ENCODE peak calls at places on chromosomes 4 and X, in nine cellular contexts. One of them, this sample, is unnamed. For H3K4me1, the result is how much of the 10 kb centered on the place peaks cover.

GRCh38 chr4:37726666-37727065 is 40.5 kb upstream of the RELL1 start:
- DNase-seq in heart left ventricle: no peak
- DNase-seq in aorta: no peak
- DNase-seq in IMR-90: peak
- DNase-seq in A673: no peak
- DNase-seq in DND-41: no peak
- DNase-seq in effector memory CD4-positive, alpha-beta T cell: no peak
- DNase-seq in cardiac muscle cell: no peak
- DNase-seq in iPS DF 6.9: no peak
- DNase-seq in this sample: no peak

GRCh38 chrX:135480076-135480475 is 40.4 kb upstream of the INTS6L start:
- DNase-seq in heart left ventricle: no peak
- DNase-seq in cardiac muscle cell: no peak
- DNase-seq in A673: peak
- DNase-seq in aorta: no peak
- DNase-seq in effector memory CD4-positive, alpha-beta T cell: no peak
- DNase-seq in iPS DF 6.9: no peak
- DNase-seq in DND-41: no peak
- DNase-seq in IMR-90: no peak
- DNase-seq in this sample: no peak

GRCh38 chrX:55742649-55743048 is 25.1 kb downstream of the RRAGB start:
- DNase-seq in A673: no peak
- DNase-seq in cardiac muscle cell: no peak
- DNase-seq in effector memory CD4-positive, alpha-beta T cell: no peak
- DNase-seq in IMR-90: no peak
- DNase-seq in aorta: no peak
- DNase-seq in heart left ventricle: no peak
- DNase-seq in DND-41: no peak
- DNase-seq in iPS DF 6.9: no peak
- DNase-seq in this sample: no peak

GRCh38 chrX:105821471-105822081 is 763 bp upstream of the NRK start:
- DNase-seq in heart left ventricle: no peak
- DNase-seq in effector memory CD4-positive, alpha-beta T cell: no peak
- DNase-seq in cardiac muscle cell: peak
- DNase-seq in A673: no peak
- DNase-seq in aorta: peak
- DNase-seq in IMR-90: peak
- DNase-seq in iPS DF 6.9: no peak
- DNase-seq in DND-41: no peak
- DNase-seq in this sample: no peak

GRCh38 chr4:151284534-151285245 is 7.7 kb downstream of the PRSS48 start:
- DNase-seq in iPS DF 6.9: no peak
- DNase-seq in cardiac muscle cell: no peak
- DNase-seq in A673: no peak
- DNase-seq in effector memory CD4-positive, alpha-beta T cell: no peak
- DNase-seq in DND-41: no peak
- DNase-seq in aorta: no peak
- DNase-seq in IMR-90: no peak
- DNase-seq in heart left ventricle: no peak
- DNase-seq in this sample: no peak

GRCh38 chr4:82782626-82783025 is 16.0 kb downstream of the SCD5 start:
- DNase-seq in IMR-90: no peak
- DNase-seq in cardiac muscle cell: no peak
- DNase-seq in aorta: no peak
- DNase-seq in A673: no peak
- DNase-seq in iPS DF 6.9: no peak
- DNase-seq in DND-41: no peak
- DNase-seq in effector memory CD4-positive, alpha-beta T cell: no peak
- DNase-seq in heart left ventricle: no peak
- DNase-seq in this sample: no peak

GRCh38 chrX:22109442-22109841 is 77.3 kb downstream of the PHEX start:
- DNase-seq in cardiac muscle cell: no peak
- DNase-seq in heart left ventricle: no peak
- DNase-seq in IMR-90: peak
- DNase-seq in iPS DF 6.9: no peak
- DNase-seq in DND-41: no peak
- DNase-seq in aorta: no peak
- DNase-seq in A673: peak
- DNase-seq in effector memory CD4-positive, alpha-beta T cell: no peak
- DNase-seq in this sample: no peak

GRCh38 chr4:156295676-156296075 is 342.0 kb upstream of the CTSO start:
- DNase-seq in DND-41: no peak
- DNase-seq in IMR-90: peak
- DNase-seq in aorta: no peak
- DNase-seq in cardiac muscle cell: no peak
- DNase-seq in heart left ventricle: no peak
- DNase-seq in effector memory CD4-positive, alpha-beta T cell: no peak
- DNase-seq in A673: no peak
- DNase-seq in iPS DF 6.9: no peak
- DNase-seq in this sample: no peak

GRCh38 chrX:150903110-150903508 is 4.6 kb upstream of the CD99L2 start:
- DNase-seq in aorta: no peak
- DNase-seq in IMR-90: no peak
- DNase-seq in cardiac muscle cell: no peak
- DNase-seq in iPS DF 6.9: no peak
- DNase-seq in A673: no peak
- DNase-seq in effector memory CD4-positive, alpha-beta T cell: no peak
- DNase-seq in DND-41: no peak
- DNase-seq in heart left ventricle: no peak
- DNase-seq in this sample: no peak

GRCh38 chr4:153365003-153365402 is 20.5 kb downstream of the MND1 start:
- DNase-seq in effector memory CD4-positive, alpha-beta T cell: no peak
- DNase-seq in cardiac muscle cell: no peak
- DNase-seq in IMR-90: no peak
- DNase-seq in A673: no peak
- DNase-seq in aorta: peak
- DNase-seq in DND-41: no peak
- DNase-seq in iPS DF 6.9: no peak
- DNase-seq in heart left ventricle: no peak
- DNase-seq in this sample: no peak

GRCh38 chrX:40988100-40988499 is 97.1 kb upstream of the USP9X start:
- DNase-seq in A673: no peak
- DNase-seq in cardiac muscle cell: no peak
- DNase-seq in aorta: no peak
- DNase-seq in heart left ventricle: no peak
- DNase-seq in effector memory CD4-positive, alpha-beta T cell: no peak
- DNase-seq in iPS DF 6.9: no peak
- DNase-seq in IMR-90: no peak
- DNase-seq in DND-41: no peak
- DNase-seq in this sample: no peak

GRCh38 chr4:31169851-31170250 is 449.7 kb downstream of the PCDH7 start:
- DNase-seq in DND-41: no peak
- DNase-seq in aorta: no peak
- DNase-seq in effector memory CD4-positive, alpha-beta T cell: no peak
- DNase-seq in heart left ventricle: no peak
- DNase-seq in IMR-90: no peak
- DNase-seq in A673: no peak
- DNase-seq in cardiac muscle cell: no peak
- DNase-seq in iPS DF 6.9: no peak
- DNase-seq in this sample: no peak

GRCh38 chrX:153776611-153777045 is 4.2 kb upstream of the SRPK3 start:
- DNase-seq in DND-41: no peak
- DNase-seq in A673: no peak
- DNase-seq in IMR-90: no peak
- DNase-seq in iPS DF 6.9: no peak
- DNase-seq in aorta: no peak
- DNase-seq in heart left ventricle: no peak
- DNase-seq in effector memory CD4-positive, alpha-beta T cell: no peak
- DNase-seq in cardiac muscle cell: no peak
- DNase-seq in this sample: no peak

GRCh38 chr4:101356928-101357327 is 9.6 kb upstream of the PPP3CA start:
- DNase-seq in IMR-90: peak
- DNase-seq in cardiac muscle cell: no peak
- DNase-seq in aorta: no peak
- DNase-seq in DND-41: no peak
- DNase-seq in iPS DF 6.9: no peak
- DNase-seq in effector memory CD4-positive, alpha-beta T cell: no peak
- DNase-seq in heart left ventricle: no peak
- DNase-seq in A673: no peak
- DNase-seq in this sample: no peak

GRCh38 chrX:129717902-129718301 is 20.9 kb upstream of the XPNPEP2 start:
- DNase-seq in A673: no peak
- DNase-seq in DND-41: no peak
- DNase-seq in effector memory CD4-positive, alpha-beta T cell: no peak
- DNase-seq in cardiac muscle cell: no peak
- DNase-seq in aorta: peak
- DNase-seq in iPS DF 6.9: no peak
- DNase-seq in IMR-90: peak
- DNase-seq in heart left ventricle: no peak
- DNase-seq in this sample: no peak

GRCh38 chr4:66294626-66295025 is 624.3 kb upstream of the EPHA5 start:
- DNase-seq in heart left ventricle: no peak
- DNase-seq in IMR-90: no peak
- DNase-seq in iPS DF 6.9: no peak
- DNase-seq in effector memory CD4-positive, alpha-beta T cell: no peak
- DNase-seq in A673: no peak
- DNase-seq in DND-41: no peak
- DNase-seq in cardiac muscle cell: no peak
- DNase-seq in aorta: no peak
- DNase-seq in this sample: no peak

GRCh38 chr4:119785963-119786362 is 157.4 kb upstream of the PDE5A start:
- DNase-seq in aorta: no peak
- DNase-seq in IMR-90: peak
- DNase-seq in heart left ventricle: no peak
- DNase-seq in A673: no peak
- DNase-seq in DND-41: no peak
- DNase-seq in effector memory CD4-positive, alpha-beta T cell: no peak
- DNase-seq in cardiac muscle cell: no peak
- DNase-seq in iPS DF 6.9: no peak
- DNase-seq in this sample: no peak

GRCh38 chrX:56397636-56398035 is 165.5 kb downstream of the KLF8 start:
- DNase-seq in DND-41: peak
- DNase-seq in cardiac muscle cell: no peak
- DNase-seq in A673: no peak
- DNase-seq in effector memory CD4-positive, alpha-beta T cell: no peak
- DNase-seq in aorta: no peak
- DNase-seq in iPS DF 6.9: no peak
- DNase-seq in IMR-90: no peak
- DNase-seq in heart left ventricle: no peak
- DNase-seq in this sample: no peak

DNA sequence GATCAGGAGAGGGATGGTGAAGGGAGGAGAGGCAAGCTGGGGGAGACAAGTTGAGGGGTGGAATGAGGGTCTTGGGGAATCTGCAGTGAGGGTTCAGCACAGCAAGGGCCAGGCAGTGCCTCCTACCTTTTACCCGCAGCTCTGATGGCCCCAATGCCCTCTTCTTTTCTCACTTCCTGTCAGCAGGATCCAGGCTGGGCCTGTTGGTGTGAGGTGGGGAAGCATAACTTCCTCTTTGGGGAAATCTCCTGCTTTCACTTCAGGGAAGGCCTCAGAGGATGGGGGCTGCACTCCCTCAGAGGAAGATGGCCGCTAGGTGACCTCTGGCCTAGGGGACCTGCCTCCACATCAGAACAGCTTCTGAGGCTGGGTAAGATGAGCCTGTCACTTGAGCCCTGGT is 36.5 kb downstream of the EFNB1 start:
- DNase-seq in A673: no peak
- DNase-seq in IMR-90: no peak
- DNase-seq in effector memory CD4-positive, alpha-beta T cell: no peak
- DNase-seq in iPS DF 6.9: no peak
- DNase-seq in cardiac muscle cell: no peak
- DNase-seq in aorta: no peak
- DNase-seq in DND-41: no peak
- DNase-seq in heart left ventricle: no peak
- DNase-seq in this sample: no peak
- H3K4me1 ChIP-seq in A673: under half
- H3K4me1 ChIP-seq in IMR-90: under half
- H3K4me1 ChIP-seq in effector memory CD4-positive, alpha-beta T cell: under half
- H3K4me1 ChIP-seq in iPS DF 6.9: under half
- H3K4me1 ChIP-seq in cardiac muscle cell: under half
- H3K4me1 ChIP-seq in aorta: under half
- H3K4me1 ChIP-seq in DND-41: under half
- H3K4me1 ChIP-seq in heart left ventricle: under half
- H3K4me1 ChIP-seq in this sample: under half

GRCh38 chr4:24202579-24202978 is 312.7 kb upstream of the PPARGC1A start:
- DNase-seq in A673: no peak
- DNase-seq in DND-41: no peak
- DNase-seq in cardiac muscle cell: no peak
- DNase-seq in iPS DF 6.9: no peak
- DNase-seq in heart left ventricle: no peak
- DNase-seq in aorta: no peak
- DNase-seq in effector memory CD4-positive, alpha-beta T cell: no peak
- DNase-seq in IMR-90: no peak
- DNase-seq in this sample: no peak
- H3K27ac ChIP-seq in A673: no peak
- H3K27ac ChIP-seq in DND-41: no peak
- H3K27ac ChIP-seq in cardiac muscle cell: no peak
- H3K27ac ChIP-seq in iPS DF 6.9: no peak
- H3K27ac ChIP-seq in heart left ventricle: no peak
- H3K27ac ChIP-seq in aorta: no peak
- H3K27ac ChIP-seq in effector memory CD4-positive, alpha-beta T cell: no peak
- H3K27ac ChIP-seq in IMR-90: no peak
- H3K27ac ChIP-seq in this sample: no peak

GRCh38 chr4:168877779-168878491 is 132.1 kb downstream of the CBR4 start:
- DNase-seq in aorta: peak
- DNase-seq in heart left ventricle: peak
- DNase-seq in iPS DF 6.9: no peak
- DNase-seq in cardiac muscle cell: no peak
- DNase-seq in IMR-90: no peak
- DNase-seq in DND-41: peak
- DNase-seq in effector memory CD4-positive, alpha-beta T cell: no peak
- DNase-seq in A673: peak
- DNase-seq in this sample: peak
- H3K4me3 ChIP-seq in aorta: no peak
- H3K4me3 ChIP-seq in heart left ventricle: peak
- H3K4me3 ChIP-seq in iPS DF 6.9: peak
- H3K4me3 ChIP-seq in cardiac muscle cell: no peak
- H3K4me3 ChIP-seq in IMR-90: no peak
- H3K4me3 ChIP-seq in DND-41: no peak
- H3K4me3 ChIP-seq in effector memory CD4-positive, alpha-beta T cell: no peak
- H3K4me3 ChIP-seq in A673: peak
- H3K4me3 ChIP-seq in this sample: no peak

GRCh38 chr4:8051644-8052043 is 107.0 kb downstream of the ABLIM2 start:
- DNase-seq in cardiac muscle cell: no peak
- DNase-seq in heart left ventricle: no peak
- DNase-seq in iPS DF 6.9: no peak
- DNase-seq in DND-41: no peak
- DNase-seq in A673: no peak
- DNase-seq in IMR-90: no peak
- DNase-seq in effector memory CD4-positive, alpha-beta T cell: no peak
- DNase-seq in aorta: no peak
- DNase-seq in this sample: no peak

GRCh38 chr4:8052160-8052691 is 106.4 kb downstream of the ABLIM2 start:
- DNase-seq in A673: no peak
- DNase-seq in effector memory CD4-positive, alpha-beta T cell: no peak
- DNase-seq in DND-41: no peak
- DNase-seq in IMR-90: no peak
- DNase-seq in heart left ventricle: no peak
- DNase-seq in iPS DF 6.9: no peak
- DNase-seq in cardiac muscle cell: no peak
- DNase-seq in aorta: no peak
- DNase-seq in this sample: no peak

GRCh38 chr4:8050180-8050554 is 108.4 kb downstream of the ABLIM2 start:
- DNase-seq in heart left ventricle: no peak
- DNase-seq in IMR-90: no peak
- DNase-seq in aorta: no peak
- DNase-seq in effector memory CD4-positive, alpha-beta T cell: no peak
- DNase-seq in cardiac muscle cell: no peak
- DNase-seq in A673: no peak
- DNase-seq in iPS DF 6.9: no peak
- DNase-seq in DND-41: no peak
- DNase-seq in this sample: no peak

GRCh38 chr4:8048856-8049686 is 109.4 kb upstream of the AFAP1 start:
- DNase-seq in IMR-90: no peak
- DNase-seq in cardiac muscle cell: no peak
- DNase-seq in DND-41: no peak
- DNase-seq in iPS DF 6.9: peak
- DNase-seq in aorta: no peak
- DNase-seq in effector memory CD4-positive, alpha-beta T cell: no peak
- DNase-seq in heart left ventricle: no peak
- DNase-seq in A673: no peak
- DNase-seq in this sample: no peak

GRCh38 chr4:8050555-8051206 is 107.9 kb downstream of the ABLIM2 start:
- DNase-seq in heart left ventricle: peak
- DNase-seq in A673: peak
- DNase-seq in cardiac muscle cell: peak
- DNase-seq in aorta: peak
- DNase-seq in IMR-90: peak
- DNase-seq in effector memory CD4-positive, alpha-beta T cell: no peak
- DNase-seq in iPS DF 6.9: peak
- DNase-seq in DND-41: no peak
- DNase-seq in this sample: no peak
- H3K4me1 ChIP-seq in heart left ventricle: under half
- H3K4me1 ChIP-seq in A673: under half
- H3K4me1 ChIP-seq in cardiac muscle cell: under half
- H3K4me1 ChIP-seq in aorta: under half
- H3K4me1 ChIP-seq in IMR-90: under half
- H3K4me1 ChIP-seq in effector memory CD4-positive, alpha-beta T cell: under half
- H3K4me1 ChIP-seq in iPS DF 6.9: under half
- H3K4me1 ChIP-seq in DND-41: under half
- H3K4me1 ChIP-seq in this sample: under half

This sample was measured in CD4-positive, alpha-beta memory T cell.